ENCODE peak calls at places on chromosomes 2 and 18, in seven cellular contexts. T, U, Z, I, R, E and K are unnamed samples.

GRCh38 chr2:214076527-214076926 is 334.3 kb upstream of the VWC2L start:
- DNase-seq in T (no peak), U (no peak), Z (peak), I (no peak), R (no peak), E (no peak), K (peak)

GRCh38 chr2:217662984-217663602 is 339.7 kb downstream of the TNS1 start:
- DNase-seq in T (no peak), U (no peak), Z (no peak), I (no peak), R (no peak), E (no peak), K (no peak)

GRCh38 chr2:33443272-33443829 is 33.1 kb upstream of the RASGRP3 start:
- DNase-seq in T (no peak), U (no peak), Z (no peak), I (no peak), R (no peak), E (no peak), K (no peak)

GRCh38 chr2:155546715-155547555 is 785.6 kb downstream of the NR4A2 start:
- DNase-seq in T (no peak), U (no peak), Z (no peak), I (no peak), R (no peak), E (no peak), K (no peak)

GRCh38 chr18:5987217-5987616 is 91.9 kb upstream of the TMEM200C start:
- DNase-seq in T (no peak), U (no peak), Z (no peak), I (no peak), R (no peak), E (no peak), K (no peak)

GRCh38 chr18:63266888-63267790 is 52.4 kb downstream of the BCL2 start:
- DNase-seq in T (no peak), U (no peak), Z (no peak), I (no peak), R (no peak), E (no peak), K (no peak)

GRCh38 chr2:27903649-27904544 is 13.4 kb downstream of the BABAM2 start:
- DNase-seq in T (no peak), U (no peak), Z (peak), I (no peak), R (peak), E (no peak), K (no peak)

GRCh38 chr2:239735131-239735828 is 289.9 kb downstream of the NDUFA10 start:
- DNase-seq in T (no peak), U (no peak), Z (no peak), I (no peak), R (no peak), E (no peak), K (no peak)

GRCh38 chr2:161170917-161171594 is 10.8 kb downstream of the TANK start:
- DNase-seq in T (no peak), U (no peak), Z (no peak), I (no peak), R (no peak), E (no peak), K (no peak)

GRCh38 chr2:178484245-178485041 is 4.2 kb downstream of the PLEKHA3 start:
- DNase-seq in T (no peak), U (peak), Z (no peak), I (peak), R (peak), E (peak), K (no peak)

GRCh38 chr2:99700482-99701398 is 210.9 kb upstream of the REV1 start:
- DNase-seq in T (no peak), U (no peak), Z (no peak), I (no peak), R (no peak), E (no peak), K (no peak)

GRCh38 chr18:66508937-66509336 is 95.0 kb downstream of the CDH19 start:
- DNase-seq in T (no peak), U (no peak), Z (no peak), I (no peak), R (no peak), E (no peak), K (no peak)

GRCh38 chr2:66541646-66542045 is 106.7 kb downstream of the MEIS1 start:
- DNase-seq in T (no peak), U (no peak), Z (no peak), I (no peak), R (no peak), E (no peak), K (no peak)

GRCh38 chr2:241933175-241933911 is 63.8 kb downstream of the RTP5 start:
- DNase-seq in T (no peak), U (peak), Z (no peak), I (peak), R (peak), E (peak), K (no peak)

GRCh38 chr2:173414823-173415322 is 60.2 kb downstream of the CDCA7 start:
- DNase-seq in T (no peak), U (no peak), Z (peak), I (no peak), R (peak), E (no peak), K (no peak)

GRCh38 chr2:200905618-200906296 is 16.6 kb downstream of the NIF3L1 start:
- DNase-seq in T (peak), U (peak), Z (peak), I (peak), R (peak), E (peak), K (peak)

GRCh38 chr18:42635378-42636048 is 480.0 kb downstream of the RIT2 start:
- DNase-seq in T (no peak), U (no peak), Z (no peak), I (no peak), R (no peak), E (no peak), K (no peak)
- TF ChIP-seq CTCF in T (no peak), U (no peak), Z (no peak), I (no peak), R (peak), E (no peak), K (no peak)

GRCh38 chr2:69168950-69169695 is 156.1 kb downstream of the ANTXR1 start:
- DNase-seq in T (no peak), U (no peak), Z (no peak), I (peak), R (no peak), E (no peak), K (no peak)
- H3K4me3 ChIP-seq in T (no peak), U (no peak), Z (no peak), I (no peak), R (no peak), E (no peak), K (no peak)

GRCh38 chr2:222311978-222312738 is 13.4 kb upstream of the PAX3 start:
- DNase-seq in T (no peak), U (no peak), Z (no peak), I (no peak), R (no peak), E (no peak), K (no peak)

GRCh38 chr2:222318712-222319575 is 20.1 kb upstream of the PAX3 start:
- DNase-seq in T (no peak), U (peak), Z (no peak), I (no peak), R (no peak), E (no peak), K (no peak)

GRCh38 chr2:222313816-222314215 is 15.0 kb upstream of the PAX3 start:
- DNase-seq in T (no peak), U (no peak), Z (no peak), I (no peak), R (no peak), E (no peak), K (no peak)

GRCh38 chr2:222318026-222318711 is 19.4 kb upstream of the PAX3 start:
- DNase-seq in T (no peak), U (peak), Z (peak), I (peak), R (peak), E (peak), K (no peak)

GRCh38 chr2:222315443-222316121 is 16.8 kb upstream of the PAX3 start:
- DNase-seq in T (no peak), U (no peak), Z (no peak), I (no peak), R (no peak), E (no peak), K (no peak)
- TF ChIP-seq CTCF in T (no peak), U (no peak), Z (no peak), I (no peak), R (peak), E (no peak), K (no peak)

GRCh38 chr2:226796012-226796839 is 3.4 kb downstream of the IRS1 start:
- DNase-seq in T (no peak), U (no peak), Z (no peak), I (peak), R (no peak), E (no peak), K (no peak)
- H3K4me3 ChIP-seq in T (no peak), U (no peak), Z (no peak), I (no peak), R (peak), E (peak), K (peak)

GRCh38 chr2:219491278-219491967 is 7.3 kb upstream of the GMPPA start:
- DNase-seq in T (no peak), U (no peak), Z (no peak), I (no peak), R (no peak), E (no peak), K (no peak)

GRCh38 chr2:219490600-219491130 is 8.0 kb upstream of the GMPPA start:
- DNase-seq in T (no peak), U (no peak), Z (no peak), I (no peak), R (no peak), E (no peak), K (no peak)

GRCh38 chr2:219488844-219489194 is 9.9 kb upstream of the GMPPA start:
- DNase-seq in T (no peak), U (no peak), Z (no peak), I (no peak), R (no peak), E (no peak), K (no peak)

GRCh38 chr2:219489315-219489714 is 9.4 kb upstream of the GMPPA start:
- DNase-seq in T (no peak), U (no peak), Z (no peak), I (no peak), R (no peak), E (no peak), K (no peak)

GRCh38 chr2:219490186-219490585 is 8.5 kb upstream of the GMPPA start:
- DNase-seq in T (no peak), U (no peak), Z (no peak), I (no peak), R (no peak), E (no peak), K (no peak)
- TF ChIP-seq CTCF in T (no peak), U (no peak), Z (no peak), I (no peak), R (peak), E (no peak), K (no peak)

GRCh38 chr2:43158259-43158880 is 68.0 kb downstream of the ZFP36L2 start:
- DNase-seq in T (peak), U (peak), Z (peak), I (peak), R (peak), E (peak), K (peak)
- H3K4me3 ChIP-seq in T (peak), U (no peak), Z (no peak), I (no peak), R (no peak), E (no peak), K (no peak)

GRCh38 chr2:10909996-10910341 is 1.8 kb upstream of the KCNF1 start:
- DNase-seq in T (no peak), U (no peak), Z (no peak), I (no peak), R (no peak), E (no peak), K (no peak)
- TF ChIP-seq CTCF in T (no peak), U (no peak), Z (no peak), I (no peak), R (no peak), E (no peak), K (no peak)

GRCh38 chr2:216635701-216636541 is 2.7 kb downstream of the IGFBP2 start:
- DNase-seq in T (no peak), U (no peak), Z (no peak), I (peak), R (no peak), E (peak), K (no peak)

GRCh38 chr2:216635171-216635570 is 2.0 kb downstream of the IGFBP2 start:
- DNase-seq in T (no peak), U (no peak), Z (no peak), I (no peak), R (no peak), E (no peak), K (no peak)

GRCh38 chr2:216634317-216635148 is 1.3 kb downstream of the IGFBP2 start:
- DNase-seq in T (no peak), U (no peak), Z (no peak), I (no peak), R (no peak), E (no peak), K (no peak)

GRCh38 chr2:216636570-216637450 is 3.6 kb downstream of the IGFBP2 start:
- DNase-seq in T (no peak), U (peak), Z (peak), I (peak), R (peak), E (peak), K (no peak)

DNA sequence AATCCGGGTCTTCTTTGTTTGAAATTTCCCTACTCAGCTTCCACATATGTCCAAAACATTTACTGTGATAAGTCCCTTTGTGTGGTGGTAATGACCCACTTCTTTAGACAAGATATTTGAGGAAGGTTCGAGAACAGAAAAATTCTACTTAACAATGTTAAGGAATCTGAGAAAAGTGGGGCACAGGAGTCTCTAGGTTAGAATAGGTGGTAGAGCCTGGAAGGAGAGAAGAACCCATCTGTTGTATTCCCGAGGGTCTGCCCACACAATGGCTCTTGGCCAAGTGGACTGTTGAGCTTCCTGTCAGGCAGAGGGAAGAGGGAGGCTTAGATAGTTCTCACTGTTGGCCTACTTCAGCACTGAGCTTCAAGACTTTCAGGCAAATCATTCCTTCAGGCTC is 4.3 kb downstream of the IGFBP2 start:
- DNase-seq in T (no peak), U (no peak), Z (no peak), I (no peak), R (no peak), E (no peak), K (no peak)
- H3K4me3 ChIP-seq in T (no peak), U (no peak), Z (no peak), I (no peak), R (no peak), E (peak), K (no peak)